ENCODE peak calls at places on chromosomes 12 and 14, in six cellular contexts. L is neural progenitor cell, H is PC-3, T is GM23338, B is GM23248, M is HCT116. X is an unnamed sample.

GRCh38 chr14:69090187-69090789 is 62.6 kb downstream of the DCAF5 start:
- DNase-seq in L (peak; percentile 34), B (peak; percentile 64), H (peak; percentile 82), T (peak; percentile 71), M (peak; percentile 45), X (peak; percentile 63)

GRCh38 chr14:53174918-53175317 is 21.8 kb upstream of the DDHD1 start:
- DNase-seq in M (no peak), H (no peak), T (no peak), B (no peak), L (peak; percentile 76), X (no peak)

GRCh38 chr12:41563044-41563443 is 374.9 kb downstream of the PDZRN4 start:
- DNase-seq in L (no peak), T (no peak), M (no peak), H (no peak), B (no peak), X (no peak)

GRCh38 chr12:38120438-38120837 is 196.1 kb upstream of the ALG10B start:
- DNase-seq in M (no peak), L (no peak), H (no peak), B (no peak), T (no peak), X (no peak)

GRCh38 chr14:90168425-90169105 is 87.8 kb upstream of the PSMC1 start:
- DNase-seq in L (no peak), H (peak; percentile 16), B (peak; percentile 69), M (no peak), T (no peak), X (no peak)

GRCh38 chr14:93086441-93087055 is 29.2 kb downstream of the ITPK1 start:
- DNase-seq in T (no peak), H (no peak), M (no peak), B (no peak), L (no peak), X (no peak)

GRCh38 chr12:123485756-123486155 is 27.8 kb downstream of the SNRNP35 start:
- DNase-seq in L (no peak), M (no peak), T (no peak), H (no peak), B (no peak), X (no peak)

GRCh38 chr12:57058454-57058853 is 8.5 kb upstream of the MYO1A start:
- DNase-seq in B (no peak), M (no peak), T (no peak), H (no peak), L (no peak), X (no peak)

GRCh38 chr14:71739273-71739990 is 192.8 kb upstream of the RGS6 start:
- DNase-seq in L (no peak), B (peak; percentile 40), H (peak; percentile 77), T (peak; percentile 45), M (peak; percentile 54), X (peak; percentile 75)

GRCh38 chr12:4307593-4308333 is 13.2 kb upstream of the TIGAR start:
- DNase-seq in H (peak; percentile 83), M (peak; percentile 77), B (peak; percentile 80), T (peak; percentile 95), L (peak; percentile 90), X (peak; percentile 92)

GRCh38 chr14:31194095-31194494 is 13.5 kb downstream of the HECTD1 start:
- DNase-seq in H (peak; percentile 34), B (peak; percentile 55), T (no peak), M (no peak), L (no peak), X (no peak)

GRCh38 chr14:104235686-104236085 is 97.3 kb downstream of the KIF26A start:
- DNase-seq in L (no peak), M (no peak), B (no peak), H (no peak), T (no peak), X (no peak)

GRCh38 chr12:95820096-95820703 is 29.6 kb upstream of the NTN4 start:
- DNase-seq in B (peak; percentile 76), T (peak; percentile 64), M (peak; percentile 41), H (peak; percentile 88), L (peak; percentile 50), X (peak; percentile 58)

GRCh38 chr14:94388027-94388895 is at the start of gene SERPINA1:
- DNase-seq in M (no peak), L (no peak), B (peak; percentile 42), H (peak; percentile 65), T (no peak), X (peak; percentile 85)

GRCh38 chr12:27142102-27142721 is 59.8 kb upstream of the C12orf71 start:
- DNase-seq in H (peak; percentile 96), T (peak; percentile 88), L (peak; percentile 88), B (peak; percentile 85), M (peak; percentile 60), X (peak; percentile 89)

GRCh38 chr12:50268482-50268881 is 14.8 kb downstream of the LIMA1 start:
- DNase-seq in M (no peak), L (no peak), B (no peak), T (no peak), H (no peak), X (no peak)

GRCh38 chr14:28761438-28762289 is 4.9 kb upstream of the FOXG1 start:
- DNase-seq in L (peak; percentile 7), H (no peak), M (no peak), T (no peak), B (no peak), X (no peak)

GRCh38 chr14:28762290-28762948 is 4.2 kb upstream of the FOXG1 start:
- DNase-seq in H (no peak), M (no peak), L (peak; percentile 23), B (no peak), T (no peak), X (no peak)

GRCh38 chr14:28765169-28765906 is 1.2 kb upstream of the FOXG1 start:
- DNase-seq in B (peak; percentile 39), H (no peak), M (no peak), T (no peak), L (peak; percentile 46), X (no peak)

GRCh38 chr14:28763914-28764848 is 2.4 kb upstream of the FOXG1 start:
- DNase-seq in M (no peak), L (peak; percentile 76), B (no peak), H (peak; percentile 42), T (peak; percentile 79), X (no peak)

GRCh38 chr14:28762949-28763313 is 3.7 kb upstream of the FOXG1 start:
- DNase-seq in H (no peak), B (no peak), L (peak; percentile 32), M (no peak), T (no peak), X (no peak)
- H3K27me3 ChIP-seq in H (peaks cover 78% of the 10 kb centered on the region), B (peaks cover 85% of the 10 kb centered on the region), L (peaks cover 100% of the 10 kb centered on the region), M (no peaks in the 10 kb centered on the region), T (peaks cover 92% of the 10 kb centered on the region), X (peaks cover 91% of the 10 kb centered on the region)

GRCh38 chr12:51269174-51270066 is 795 bp downstream of the SMAGP start:
- DNase-seq in T (peak; percentile 92), L (peak; percentile 90), M (no peak), B (peak; percentile 63), H (peak; percentile 65), X (peak; percentile 85)
- TF ChIP-seq EZH2phosphoT487 in T (no peak), L (peak; percentile 33), M (no peak), B (no peak), H (no peak), X (no peak)

GRCh38 chr12:6778212-6778570 is 5.9 kb downstream of the LAG3 start:
- DNase-seq in T (peak; percentile 77), M (no peak), B (peak; percentile 78), L (peak; percentile 57), H (no peak), X (peak; percentile 59)
- H2AFZ ChIP-seq in T (peak overlapping the region; percentile 99), M (no peak overlapping the region), B (peak overlapping the region; percentile 76), L (no peak overlapping the region), H (peak overlapping the region; percentile 85), X (peak overlapping the region; percentile 40)

DNA sequence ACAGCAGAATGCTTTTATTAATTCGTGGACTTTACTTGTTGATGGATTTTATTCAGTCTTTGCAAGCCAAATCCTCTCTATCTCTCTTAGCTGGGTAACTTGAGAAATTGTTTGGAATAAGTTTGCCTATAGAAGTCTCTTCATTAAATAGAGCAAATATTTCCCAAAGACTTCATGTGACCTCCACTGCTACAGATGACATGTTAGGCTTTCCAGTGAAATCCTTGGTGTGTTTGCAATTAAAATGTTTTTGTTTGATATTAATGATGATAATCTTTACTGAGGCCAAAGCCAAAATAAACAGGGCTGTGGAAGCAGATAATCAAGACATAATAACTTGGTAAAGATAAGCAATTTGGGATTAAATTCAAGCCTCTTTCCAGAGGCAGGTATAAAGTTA is 4.4 kb downstream of the MYF6 start:
- DNase-seq in L (no peak), M (no peak), B (no peak), H (no peak), T (no peak), X (no peak)
- H3K27me3 ChIP-seq in L (peaks cover 93% of the 10 kb centered on the region), M (peaks cover 14% of the 10 kb centered on the region), B (no peaks in the 10 kb centered on the region), H (peaks cover 57% of the 10 kb centered on the region), T (peaks cover 100% of the 10 kb centered on the region), X (peaks cover 82% of the 10 kb centered on the region)

GRCh38 chr14:78530078-78530477 is 359.9 kb downstream of the NRXN3 start:
- DNase-seq in T (peak; percentile 78), L (peak; percentile 88), M (no peak), B (peak; percentile 41), H (peak; percentile 23), X (peak; percentile 70)
- TF ChIP-seq EZH2phosphoT487 in T (no peak), L (no peak), M (no peak), B (no peak), H (no peak), X (no peak)